ENCODE peak calls at places on chromosomes 1 and 21, in seven cellular contexts. V is fibroblast of the aortic adventitia, Y is left ventricle myocardium inferior, T is HFF-Myc, A is colonic mucosa, K is IMR-90, O is ovary. B is an unnamed sample.

GRCh38 chr1:59976194-59977074 is 49.9 kb upstream of the CYP2J2 start:
- DNase-seq in V (peak), Y (peak), T (no peak), A (peak), K (peak), O (peak), B (peak)

GRCh38 chr1:150259758-150260669 is 2.4 kb downstream of the CA14 start:
- DNase-seq in V (no peak), Y (no peak), T (no peak), A (peak), K (no peak), O (peak), B (no peak)

GRCh38 chr1:90707363-90707710 is 9.8 kb downstream of the BARHL2 start:
- DNase-seq in V (peak), Y (no peak), T (no peak), A (no peak), K (peak), O (no peak), B (peak)

GRCh38 chr1:7425229-7425628 is 345.9 kb upstream of the VAMP3 start:
- DNase-seq in V (no peak), Y (peak), T (no peak), A (no peak), K (no peak), O (peak), B (no peak)

GRCh38 chr1:67515324-67516080 is 85.3 kb upstream of the SERBP1 start:
- DNase-seq in V (no peak), Y (no peak), T (no peak), A (no peak), K (no peak), O (no peak), B (no peak)

GRCh38 chr1:225319951-225320350 is 107.9 kb downstream of the LBR start:
- DNase-seq in V (no peak), Y (no peak), T (no peak), A (no peak), K (no peak), O (no peak), B (no peak)

GRCh38 chr1:42922687-42923366 is 35.8 kb downstream of the SLC2A1 start:
- DNase-seq in V (peak), Y (no peak), T (no peak), A (peak), K (peak), O (no peak), B (peak)

GRCh38 chr1:87826639-87827345 is 498.1 kb downstream of the LMO4 start:
- DNase-seq in V (peak), Y (peak), T (peak), A (peak), K (peak), O (peak), B (peak)

GRCh38 chr1:119047040-119047438 is 58.9 kb upstream of the TBX15 start:
- DNase-seq in V (peak), Y (no peak), T (no peak), A (no peak), K (peak), O (no peak), B (peak)

GRCh38 chr1:202237052-202237451 is 43.5 kb downstream of the LGR6 start:
- DNase-seq in V (no peak), Y (no peak), T (no peak), A (no peak), K (peak), O (no peak), B (peak)

GRCh38 chr21:16305686-16306085 is 575.9 kb downstream of the USP25 start:
- DNase-seq in V (peak), Y (no peak), T (no peak), A (no peak), K (no peak), O (peak), B (peak)

GRCh38 chr1:223723351-223723904 is 11.1 kb downstream of the CAPN2 start:
- DNase-seq in V (no peak), Y (no peak), T (no peak), A (no peak), K (no peak), O (no peak), B (no peak)

GRCh38 chr21:44539991-44540666 is at the start of gene KRTAP10-1:
- DNase-seq in V (no peak), Y (no peak), T (no peak), A (no peak), K (no peak), O (no peak), B (no peak)

GRCh38 chr1:19564366-19564765 is 79.0 kb upstream of the CAPZB start:
- DNase-seq in V (no peak), Y (no peak), T (no peak), A (peak), K (no peak), O (no peak), B (no peak)
- H3K4me3 ChIP-seq in V (no peak), Y (peak), T (no peak), A (no peak), K (no peak), O (no peak), B (no peak)

GRCh38 chr1:32205401-32206370 is at the start of gene IQCC:
- DNase-seq in V (peak), Y (peak), T (no peak), A (peak), K (peak), O (peak), B (peak)
- TF ChIP-seq CTCF in V (no peak), Y (no peak), T (no peak), A (no peak), K (no peak), O (no peak), B (no peak)

GRCh38 chr1:2003564-2004131 is at the start of gene CFAP74:
- DNase-seq in V (peak), Y (no peak), T (no peak), A (no peak), K (peak), O (no peak), B (peak)
- H3K4me3 ChIP-seq in V (no peak), Y (peak), T (peak), A (no peak), K (no peak), O (no peak), B (peak)

GRCh38 chr1:245825128-245825901 is 670.5 kb downstream of the KIF26B start:
- DNase-seq in V (peak), Y (no peak), T (no peak), A (no peak), K (peak), O (no peak), B (peak)
- TF ChIP-seq CTCF in V (peak), Y (peak), T (peak), A (no peak), K (no peak), O (no peak), B (peak)

GRCh38 chr1:3430820-3431219 is 23.6 kb upstream of the ARHGEF16 start:
- DNase-seq in V (no peak), Y (no peak), T (no peak), A (no peak), K (no peak), O (no peak), B (no peak)
- H3K4me3 ChIP-seq in V (no peak), Y (no peak), T (no peak), A (no peak), K (no peak), O (no peak), B (no peak)

DNA sequence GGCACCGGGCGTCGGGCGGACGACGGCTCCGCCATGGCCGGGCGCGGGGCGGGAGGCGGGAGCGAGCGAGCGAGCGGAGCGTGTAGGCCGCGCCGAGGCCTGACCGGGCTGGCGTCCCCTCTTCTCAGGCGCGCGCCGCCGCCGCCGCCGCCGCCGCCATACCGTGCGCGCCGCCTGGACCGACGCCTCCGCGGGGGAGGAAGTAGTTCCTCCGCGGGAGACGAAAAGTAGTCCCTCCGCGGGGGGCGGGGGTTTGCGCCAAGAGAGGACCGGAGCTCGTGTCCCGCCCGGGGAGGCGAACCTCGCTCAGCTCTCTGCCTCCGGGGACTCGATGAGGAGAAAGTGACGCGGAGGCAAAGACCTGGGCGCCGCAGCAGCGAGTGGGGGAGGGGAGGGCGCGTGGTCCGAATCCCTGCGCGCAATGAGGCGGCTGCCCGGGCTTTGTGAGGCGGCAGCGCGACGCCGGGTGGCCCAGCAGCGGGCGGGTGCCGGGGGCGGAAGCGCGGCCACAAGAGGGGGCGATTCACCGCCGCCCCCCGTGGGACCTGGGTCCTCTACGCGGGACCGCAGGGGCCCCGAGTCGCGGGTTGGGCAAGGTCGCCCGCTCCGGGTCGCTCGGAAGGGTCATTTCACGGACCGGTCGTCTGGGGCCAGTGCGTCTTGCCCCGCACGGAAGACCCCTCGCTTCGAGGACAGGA is at the start of gene BRWD1:
- DNase-seq in V (peak), Y (peak), T (no peak), A (peak), K (peak), O (peak), B (peak)
- TF ChIP-seq CTCF in V (no peak), Y (peak), T (peak), A (no peak), K (peak), O (peak), B (no peak)

DNA sequence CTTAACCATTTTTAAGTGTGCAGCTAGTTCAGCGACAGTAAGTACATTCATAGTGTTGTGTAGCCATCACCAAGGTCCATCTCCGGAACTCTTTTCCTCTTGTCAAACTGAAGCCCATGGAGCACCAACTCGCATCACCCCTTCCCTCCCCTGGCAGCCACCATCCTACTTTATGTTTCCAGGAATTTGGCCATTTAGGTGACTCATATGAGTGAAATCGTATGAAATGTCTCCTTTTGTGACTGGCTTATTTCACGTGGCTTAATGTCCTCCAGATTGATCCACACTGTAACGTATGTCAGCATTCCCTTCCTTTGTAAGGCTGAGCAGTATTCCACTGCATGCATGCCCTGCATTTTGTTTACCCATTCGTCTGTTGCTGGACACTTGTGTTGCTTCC is 2.5 kb downstream of the COL6A2 start:
- DNase-seq in V (peak), Y (no peak), T (no peak), A (peak), K (peak), O (no peak), B (peak)
- H3K4me3 ChIP-seq in V (peak), Y (peak), T (peak), A (peak), K (peak), O (no peak), B (peak)

DNA sequence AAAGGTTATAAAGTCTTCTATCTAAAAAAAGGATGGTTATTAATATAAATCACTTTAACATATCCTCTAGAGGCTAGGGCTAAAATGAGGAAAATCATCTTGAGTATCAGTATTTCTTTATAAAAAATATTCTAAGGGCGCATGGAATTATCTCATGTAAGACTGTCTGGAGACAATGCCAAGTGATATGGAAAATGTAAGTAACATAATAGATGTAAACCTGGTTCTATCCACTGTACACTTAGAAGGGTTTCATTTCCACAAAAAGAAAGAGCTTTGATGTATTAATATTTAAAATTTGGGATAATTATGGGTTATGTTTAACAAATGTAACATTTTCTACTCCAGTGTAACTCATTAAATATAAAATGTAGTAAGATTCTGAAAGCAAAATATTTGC is 95.9 kb upstream of the DPH5 start:
- DNase-seq in V (no peak), Y (no peak), T (no peak), A (no peak), K (no peak), O (no peak), B (no peak)
- TF ChIP-seq CTCF in V (no peak), Y (no peak), T (no peak), A (no peak), K (no peak), O (no peak), B (no peak)

GRCh38 chr1:185795181-185795580 is 61.0 kb downstream of the HMCN1 start:
- DNase-seq in V (peak), Y (no peak), T (no peak), A (no peak), K (peak), O (no peak), B (peak)
- H3K4me3 ChIP-seq in V (no peak), Y (no peak), T (no peak), A (no peak), K (no peak), O (no peak), B (no peak)

DNA sequence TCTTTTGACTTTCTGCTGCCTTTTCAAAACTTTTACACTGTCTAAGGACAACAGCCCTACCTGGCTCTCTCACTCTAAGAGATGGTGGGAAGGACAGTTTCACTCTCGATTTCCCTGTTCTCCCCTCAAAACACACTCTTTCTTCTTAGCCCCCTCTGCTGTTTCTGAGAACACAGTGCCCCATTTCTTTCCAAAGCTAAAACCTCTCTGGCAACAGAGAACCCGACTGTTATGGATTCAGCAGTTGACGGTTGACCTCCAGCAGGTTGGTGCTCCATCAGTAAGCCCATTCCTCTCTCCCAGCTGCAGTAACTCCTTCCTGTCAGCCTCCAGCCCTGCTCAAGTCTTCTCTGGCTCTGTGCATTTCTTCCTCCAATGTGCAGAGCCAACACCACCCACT is 88.2 kb upstream of the ABCD3 start:
- DNase-seq in V (peak), Y (no peak), T (no peak), A (no peak), K (peak), O (no peak), B (peak)
- TF ChIP-seq CTCF in V (peak), Y (peak), T (peak), A (no peak), K (peak), O (peak), B (peak)